ENCODE peak calls at places on chromosomes 5 and 9, in nine cellular contexts. F is aorta; A is PC-3; G is AG04450; H is naive thymus-derived CD4-positive, alpha-beta T cell; I is thoracic aorta; N is K562; P is OCI-LY7; L is body of pancreas. X is an unnamed sample.
A peak's percentile ranks its signal among the peaks of the same experiment; 100 is the strongest.

GRCh38 chr5:126106032-126106431 is 317.2 kb upstream of the GRAMD2B start:
- DNase-seq in F (no peak), A (peak; percentile 37), G (no peak), H (no peak), I (no peak), N (no peak), P (no peak), L (no peak), X (no peak)

GRCh38 chr9:16475257-16475656 is 395.2 kb downstream of the BNC2 start:
- DNase-seq in F (no peak), A (no peak), G (no peak), H (no peak), I (no peak), N (no peak), P (no peak), L (no peak), X (no peak)

GRCh38 chr9:131668439-131669233 is 71.2 kb downstream of the RAPGEF1 start:
- DNase-seq in F (no peak), A (peak; percentile 53), G (no peak), H (peak; percentile 52), I (no peak), N (peak; percentile 48), P (peak; percentile 61), L (peak; percentile 66), X (no peak)

GRCh38 chr5:72628771-72629313 is 121.6 kb upstream of the ZNF366 start:
- DNase-seq in F (no peak), A (no peak), G (no peak), H (no peak), I (no peak), N (no peak), P (no peak), L (no peak), X (no peak)

GRCh38 chr9:81344366-81344765 is 345.0 kb downstream of the TLE1 start:
- DNase-seq in F (no peak), A (no peak), G (no peak), H (no peak), I (no peak), N (no peak), P (no peak), L (no peak), X (no peak)

GRCh38 chr5:143506881-143507552 is 103.5 kb upstream of the NR3C1 start:
- DNase-seq in F (no peak), A (peak; percentile 94), G (peak; percentile 81), H (no peak), I (no peak), N (no peak), P (no peak), L (peak; percentile 56), X (no peak)

GRCh38 chr9:14692918-14693861 is at the start of gene ZDHHC21:
- DNase-seq in F (peak; percentile 92), A (peak; percentile 53), G (no peak), H (peak; percentile 40), I (no peak), N (peak; percentile 52), P (peak; percentile 72), L (peak; percentile 81), X (no peak)

GRCh38 chr5:61332891-61333350 is 863 bp downstream of the ZSWIM6 start:
- DNase-seq in F (peak; percentile 89), A (peak; percentile 45), G (no peak), H (no peak), I (no peak), N (peak; percentile 36), P (no peak), L (peak; percentile 70), X (peak; percentile 18)

GRCh38 chr9:107732781-107733529 is 243.4 kb upstream of the KLF4 start:
- DNase-seq in F (no peak), A (peak; percentile 79), G (no peak), H (no peak), I (no peak), N (no peak), P (no peak), L (peak; percentile 57), X (no peak)

GRCh38 chr5:154162475-154163217 is 27.9 kb upstream of the GALNT10 start:
- DNase-seq in F (no peak), A (no peak), G (no peak), H (no peak), I (no peak), N (no peak), P (no peak), L (no peak), X (no peak)

GRCh38 chr5:154479944-154480750 is 2.1 kb upstream of the HAND1 start:
- DNase-seq in F (no peak), A (no peak), G (no peak), H (no peak), I (no peak), N (no peak), P (no peak), L (no peak), X (no peak)

GRCh38 chr5:159286420-159287035 is 23.4 kb downstream of the UBLCP1 start:
- DNase-seq in F (no peak), A (peak; percentile 49), G (no peak), H (peak; percentile 30), I (no peak), N (peak; percentile 40), P (peak; percentile 52), L (no peak), X (no peak)

GRCh38 chr5:72459089-72459661 is 48.0 kb downstream of the ZNF366 start:
- DNase-seq in F (no peak), A (no peak), G (no peak), H (no peak), I (no peak), N (no peak), P (no peak), L (no peak), X (no peak)

GRCh38 chr5:141507387-141508091 is 18.7 kb downstream of the PCDHGC5 start:
- DNase-seq in F (no peak), A (no peak), G (peak; percentile 83), H (no peak), I (no peak), N (no peak), P (peak; percentile 90), L (peak; percentile 26), X (no peak)

GRCh38 chr5:143361438-143361837 is 42.0 kb downstream of the NR3C1 start:
- DNase-seq in F (no peak), A (no peak), G (no peak), H (no peak), I (no peak), N (no peak), P (no peak), L (no peak), X (no peak)

GRCh38 chr9:95721132-95721531 is 154.4 kb upstream of the ERCC6L2 start:
- DNase-seq in F (no peak), A (peak; percentile 62), G (no peak), H (no peak), I (no peak), N (no peak), P (no peak), L (no peak), X (no peak)

GRCh38 chr5:134902071-134902801 is 2.7 kb upstream of the PCBD2 start:
- DNase-seq in F (no peak), A (peak; percentile 9), G (no peak), H (no peak), I (no peak), N (no peak), P (peak; percentile 82), L (no peak), X (no peak)

GRCh38 chr5:3364941-3365340 is 230.7 kb upstream of the IRX1 start:
- DNase-seq in F (no peak), A (no peak), G (no peak), H (no peak), I (no peak), N (no peak), P (peak; percentile 14), L (no peak), X (no peak)

DNA sequence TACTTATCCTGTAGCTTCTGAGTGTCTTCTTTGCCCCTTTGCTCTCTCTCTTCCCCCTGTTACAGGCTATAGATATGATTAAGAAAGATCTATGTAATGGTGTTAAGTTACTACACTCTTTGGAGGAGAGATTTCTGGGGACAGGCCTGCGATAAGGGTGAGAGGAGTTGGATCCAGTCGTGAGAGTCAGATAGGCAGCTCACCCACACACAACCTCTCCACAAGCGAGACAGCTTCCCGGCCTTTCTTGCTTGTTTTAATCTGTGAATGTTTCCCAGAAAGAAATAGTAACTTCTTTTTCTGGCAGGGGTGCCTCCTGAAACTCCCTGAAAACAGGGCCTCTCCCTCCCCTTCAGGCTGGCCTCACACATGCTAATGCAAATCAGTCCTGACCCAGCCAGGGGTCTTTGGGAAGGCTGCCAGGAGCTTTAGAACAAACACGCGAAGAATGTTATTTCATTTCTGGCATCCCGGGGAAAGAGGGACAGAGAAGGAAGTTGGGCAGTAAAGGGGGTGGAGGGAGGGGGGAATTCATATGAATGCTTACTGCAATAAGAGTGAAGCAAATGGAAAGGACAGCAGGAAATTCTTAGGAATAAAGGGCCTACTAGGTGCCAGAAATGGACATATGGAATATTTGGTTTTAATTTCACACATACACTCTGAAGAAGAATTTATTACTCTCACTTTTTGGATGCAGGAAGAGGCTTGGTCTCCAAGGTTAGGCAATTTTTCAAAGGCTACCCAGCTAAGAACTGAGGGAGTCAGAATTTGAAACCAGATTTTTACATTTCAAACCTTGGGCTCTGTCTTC is 215.8 kb upstream of the TRIM32 start:
- DNase-seq in F (no peak), A (no peak), G (no peak), H (no peak), I (no peak), N (peak; percentile 88), P (no peak), L (peak; percentile 12), X (no peak)
- H3K27ac ChIP-seq in F (peak overlapping the region; percentile 15), A (no peak overlapping the region), G (peak overlapping the region; percentile 71), H (no peak overlapping the region), I (peak overlapping the region; percentile 58), N (peak overlapping the region; percentile 80), P (no peak overlapping the region), L (peak overlapping the region; percentile 36), X (peak overlapping the region; percentile 57)

DNA sequence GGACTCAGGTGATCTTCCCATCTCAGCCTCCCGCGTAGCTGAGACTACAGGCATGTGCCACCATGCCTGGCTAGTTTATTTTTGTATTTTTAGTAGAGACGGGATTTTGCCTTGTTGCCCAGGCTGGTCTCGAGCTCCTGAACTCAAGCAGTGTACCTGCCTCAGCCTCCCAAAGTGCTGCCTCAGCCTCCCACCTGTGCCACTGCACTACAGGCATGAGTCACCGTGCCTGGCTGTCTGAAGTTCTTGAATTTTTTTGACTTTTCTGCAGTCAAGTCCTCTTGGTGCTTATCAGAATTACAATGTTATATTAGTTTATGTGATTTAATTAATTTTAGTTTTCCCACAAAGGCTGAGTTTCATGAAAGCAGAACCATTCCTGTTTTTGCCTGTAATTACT is 9.8 kb downstream of the SPIN1 start:
- DNase-seq in F (no peak), A (no peak), G (no peak), H (no peak), I (no peak), N (no peak), P (no peak), L (no peak), X (no peak)
- H3K9me3 ChIP-seq in F (no peaks in the 10 kb centered on the region), A (no peaks in the 10 kb centered on the region), G (no peaks in the 10 kb centered on the region), H (no peaks in the 10 kb centered on the region), I (no peaks in the 10 kb centered on the region), N (no peaks in the 10 kb centered on the region), P (no peaks in the 10 kb centered on the region), L (no peaks in the 10 kb centered on the region), X (no peaks in the 10 kb centered on the region)

GRCh38 chr5:168609806-168610482 is 30.8 kb upstream of the PANK3 start:
- DNase-seq in F (no peak), A (no peak), G (no peak), H (no peak), I (no peak), N (no peak), P (no peak), L (no peak), X (no peak)
- H3K4me3 ChIP-seq in F (no peak overlapping the region), A (no peak overlapping the region), G (no peak overlapping the region), H (no peak overlapping the region), I (no peak overlapping the region), N (no peak overlapping the region), P (no peak overlapping the region), L (no peak overlapping the region), X (no peak overlapping the region)

GRCh38 chr5:132410451-132411381 is 41.2 kb downstream of the SLC22A5 start:
- DNase-seq in F (peak; percentile 93), A (peak; percentile 64), G (no peak), H (peak; percentile 84), I (no peak), N (peak; percentile 88), P (peak; percentile 92), L (peak; percentile 92), X (no peak)
- H3K27ac ChIP-seq in F (peak overlapping the region; percentile 51), A (peak overlapping the region; percentile 90), G (peak overlapping the region; percentile 79), H (peak overlapping the region; percentile 98), I (peak overlapping the region; percentile 91), N (peak overlapping the region; percentile 81), P (peak overlapping the region; percentile 86), L (peak overlapping the region; percentile 98), X (peak overlapping the region; percentile 98)

X was measured in esophagus squamous epithelium.